ENCODE peak calls at places on chromosomes 2 and 18, in eight cellular contexts. Z, L, A, Y, C, N, B and J are unnamed samples.

GRCh38 chr18:6576706-6577375 is 152.7 kb upstream of the ARHGAP28 start:
- DNase-seq in Z (no peak), L (no peak), A (no peak), Y (no peak), C (no peak), N (no peak), B (no peak), J (no peak)

GRCh38 chr18:3138274-3138975 is 81.3 kb downstream of the MYOM1 start:
- DNase-seq in Z (no peak), L (no peak), A (no peak), Y (no peak), C (no peak), N (peak; percentile 26), B (no peak), J (no peak)

GRCh38 chr18:75163736-75164135 is 45.2 kb downstream of the PTGR3 start:
- DNase-seq in Z (no peak), L (no peak), A (no peak), Y (no peak), C (no peak), N (no peak), B (no peak), J (no peak)

GRCh38 chr18:51751901-51752300 is 554.4 kb upstream of the MEX3C start:
- DNase-seq in Z (no peak), L (no peak), A (no peak), Y (no peak), C (no peak), N (no peak), B (no peak), J (no peak)

GRCh38 chr18:56902653-56903052 is 244.2 kb upstream of the BOD1L2 start:
- DNase-seq in Z (peak; percentile 3), L (no peak), A (no peak), Y (no peak), C (no peak), N (no peak), B (no peak), J (no peak)

GRCh38 chr2:224217233-224217961 is 178.3 kb upstream of the SERPINE2 start:
- DNase-seq in Z (no peak), L (no peak), A (no peak), Y (no peak), C (no peak), N (no peak), B (no peak), J (no peak)

GRCh38 chr2:7405861-7406715 is 488.9 kb downstream of the RNF144A start:
- DNase-seq in Z (no peak), L (no peak), A (no peak), Y (no peak), C (no peak), N (no peak), B (no peak), J (no peak)

GRCh38 chr2:157692768-157693167 is 64.1 kb upstream of the ACVR1C start:
- DNase-seq in Z (no peak), L (no peak), A (no peak), Y (no peak), C (no peak), N (no peak), B (no peak), J (peak; percentile 97)

DNA sequence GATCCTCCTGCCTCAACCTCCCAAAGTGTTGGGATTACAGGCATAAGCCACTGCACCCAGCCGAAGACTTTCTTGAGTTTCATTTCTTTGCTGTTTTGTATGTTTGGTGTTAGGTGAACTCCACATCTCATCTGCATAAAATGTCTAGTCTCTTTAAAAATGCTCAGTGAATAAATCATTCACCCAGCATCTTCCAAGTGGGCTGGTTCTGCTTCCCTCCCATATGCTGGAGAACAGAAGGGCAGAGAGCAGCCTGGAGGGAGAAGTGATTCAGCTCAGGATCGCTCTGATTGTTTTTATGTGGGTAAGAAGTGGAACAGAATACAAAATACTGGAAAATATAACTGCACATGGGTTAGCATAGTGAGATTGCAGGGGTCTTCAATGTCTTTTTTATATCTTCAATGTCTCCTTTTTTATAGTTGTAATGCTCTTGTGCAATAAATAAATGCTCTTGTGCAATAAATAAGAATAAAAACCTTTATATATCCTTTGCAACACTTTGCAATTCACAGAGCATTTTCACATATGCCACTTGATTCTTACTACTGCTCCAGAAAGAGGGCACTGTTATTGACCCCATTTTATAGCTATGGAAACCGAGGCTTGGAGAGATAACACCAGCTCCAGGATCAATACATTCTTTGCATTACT is 253.0 kb upstream of the NCKAP5 start:
- DNase-seq in Z (no peak), L (no peak), A (no peak), Y (no peak), C (no peak), N (no peak), B (no peak), J (peak; percentile 84)
- TF ChIP-seq USF2 in Z (no peak), L (no peak), A (no peak), Y (no peak), C (no peak), N (no peak), B (no peak), J (no peak)

DNA sequence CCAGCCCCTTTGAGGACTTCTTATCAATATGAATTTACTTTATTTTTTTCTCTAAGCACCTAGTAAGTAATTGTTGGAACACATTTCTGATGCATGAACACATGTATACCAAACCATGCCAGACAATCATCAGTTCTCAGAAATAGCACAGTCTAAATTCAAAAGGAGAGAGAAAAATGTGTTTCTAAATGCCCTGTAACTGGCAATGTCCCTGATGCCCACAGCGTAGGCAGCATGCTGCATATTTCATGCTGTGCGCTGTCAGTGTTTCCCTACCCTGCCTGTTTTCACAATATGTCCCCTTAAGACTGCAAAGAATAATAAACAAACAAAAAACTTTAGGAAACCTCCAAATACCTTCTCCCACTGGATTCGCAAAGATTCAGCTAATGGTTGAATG is 881.0 kb upstream of the CHAC2 start:
- DNase-seq in Z (no peak), L (no peak), A (no peak), Y (no peak), C (no peak), N (no peak), B (no peak), J (no peak)
- TF ChIP-seq USF2 in Z (no peak), L (no peak), A (no peak), Y (no peak), C (no peak), N (no peak), B (no peak), J (no peak)

GRCh38 chr2:9126540-9126939 is 80.1 kb upstream of the ASAP2 start:
- DNase-seq in Z (no peak), L (no peak), A (no peak), Y (no peak), C (no peak), N (no peak), B (no peak), J (no peak)
- TF ChIP-seq USF2 in Z (no peak), L (no peak), A (no peak), Y (no peak), C (no peak), N (no peak), B (no peak), J (no peak)

GRCh38 chr2:102473020-102473419 is at the start of gene SLC9A4:
- DNase-seq in Z (peak; percentile 51), L (peak; percentile 34), A (no peak), Y (peak; percentile 52), C (peak; percentile 62), N (peak; percentile 55), B (no peak), J (peak; percentile 36)
- TF ChIP-seq USF2 in Z (no peak), L (no peak), A (no peak), Y (no peak), C (no peak), N (no peak), B (no peak), J (no peak)

GRCh38 chr2:180980185-180980942 is at the start of gene UBE2E3:
- DNase-seq in Z (peak; percentile 77), L (peak; percentile 93), A (peak; percentile 54), Y (peak; percentile 67), C (peak; percentile 88), N (peak; percentile 94), B (no peak), J (peak; percentile 72)
- TF ChIP-seq USF2 in Z (no peak), L (no peak), A (no peak), Y (no peak), C (no peak), N (no peak), B (no peak), J (no peak)

GRCh38 chr2:237149425-237149824 is 63.7 kb downstream of the COPS8 start:
- DNase-seq in Z (no peak), L (no peak), A (no peak), Y (no peak), C (no peak), N (no peak), B (no peak), J (peak; percentile 44)
- TF ChIP-seq USF2 in Z (no peak), L (no peak), A (no peak), Y (no peak), C (no peak), N (no peak), B (no peak), J (no peak)

GRCh38 chr2:4020153-4020552 is 316.8 kb downstream of the DCDC2C start:
- DNase-seq in Z (peak; percentile 33), L (no peak), A (no peak), Y (peak; percentile 51), C (no peak), N (no peak), B (no peak), J (no peak)

GRCh38 chr2:4029081-4029480 is 325.7 kb downstream of the DCDC2C start:
- DNase-seq in Z (no peak), L (no peak), A (no peak), Y (no peak), C (no peak), N (no peak), B (no peak), J (no peak)

GRCh38 chr2:4020649-4021048 is 317.3 kb downstream of the DCDC2C start:
- DNase-seq in Z (no peak), L (no peak), A (no peak), Y (no peak), C (no peak), N (no peak), B (no peak), J (no peak)

GRCh38 chr2:4024561-4024960 is 321.2 kb downstream of the DCDC2C start:
- DNase-seq in Z (no peak), L (no peak), A (no peak), Y (no peak), C (no peak), N (no peak), B (no peak), J (no peak)
- TF ChIP-seq USF2 in Z (no peak), L (no peak), A (no peak), Y (no peak), C (no peak), N (no peak), B (no peak), J (no peak)

GRCh38 chr18:49584431-49584830 is 22.6 kb downstream of the LIPG start:
- DNase-seq in Z (no peak), L (no peak), A (no peak), Y (no peak), C (no peak), N (no peak), B (no peak), J (no peak)
- TF ChIP-seq USF2 in Z (no peak), L (no peak), A (no peak), Y (no peak), C (no peak), N (no peak), B (no peak), J (no peak)